ENCODE peak calls at places on chromosome 4, in seven cellular contexts. Y, R, A, U, W, M and L are unnamed samples.

GRCh38 chr4:87913871-87914270 is 61.6 kb upstream of the SPP1 start:
- DNase-seq in R (no peak), M (no peak), W (no peak), Y (no peak), A (no peak), U (no peak), L (no peak)

GRCh38 chr4:143282170-143282760 is 54.4 kb upstream of the GAB1 start:
- DNase-seq in R (no peak), Y (no peak), W (no peak), M (no peak), U (no peak), A (no peak), L (no peak)

GRCh38 chr4:120918788-120919187 is 3.7 kb downstream of the PRDM5 start:
- DNase-seq in A (no peak), Y (no peak), U (no peak), W (no peak), R (no peak), M (peak; percentile 20), L (no peak)

GRCh38 chr4:74446896-74447295 is 2.0 kb downstream of the AREG start:
- DNase-seq in Y (no peak), U (no peak), A (no peak), W (no peak), R (no peak), M (no peak), L (no peak)

GRCh38 chr4:40016007-40016406 is 38.3 kb upstream of the PDS5A start:
- DNase-seq in U (no peak), Y (no peak), M (no peak), R (no peak), A (no peak), W (no peak), L (no peak)

GRCh38 chr4:94695389-94695788 is 62.4 kb upstream of the BMPR1B start:
- DNase-seq in Y (no peak), U (no peak), R (no peak), M (no peak), A (no peak), W (no peak), L (no peak)

GRCh38 chr4:165016971-165017370 is 14.8 kb upstream of the TRIM60 start:
- DNase-seq in R (no peak), A (no peak), U (no peak), Y (no peak), M (peak; percentile 79), W (no peak), L (no peak)

GRCh38 chr4:41932988-41933387 is 2.2 kb upstream of the TMEM33 start:
- DNase-seq in A (no peak), R (no peak), M (no peak), Y (no peak), U (no peak), W (no peak), L (no peak)

GRCh38 chr4:1574601-1575417 is 109.3 kb downstream of the FAM53A start:
- DNase-seq in M (no peak), R (no peak), Y (no peak), A (no peak), U (no peak), W (no peak), L (no peak)

GRCh38 chr4:12555011-12555410 is 929.1 kb downstream of the RAB28 start:
- DNase-seq in R (no peak), M (no peak), A (no peak), W (no peak), U (no peak), Y (no peak), L (no peak)

GRCh38 chr4:52037730-52038108 is 380 bp downstream of the SGCB start:
- DNase-seq in M (peak; percentile 75), R (peak; percentile 24), A (peak; percentile 18), Y (no peak), U (no peak), W (no peak), L (no peak)

GRCh38 chr4:2296621-2297601 is 35.0 kb upstream of the MXD4 start:
- DNase-seq in Y (no peak), R (no peak), W (no peak), M (no peak), A (no peak), U (peak; percentile 30), L (no peak)

GRCh38 chr4:3352505-3352904 is 59.7 kb downstream of the RGS12 start:
- DNase-seq in U (no peak), M (no peak), Y (no peak), W (no peak), A (no peak), R (no peak), L (no peak)

GRCh38 chr4:151717271-151717670 is 43.5 kb downstream of the GATB start:
- DNase-seq in U (no peak), Y (no peak), R (no peak), A (no peak), M (no peak), W (no peak), L (no peak)

GRCh38 chr4:25020240-25020639 is 10.5 kb downstream of the LGI2 start:
- DNase-seq in U (no peak), R (no peak), A (no peak), Y (no peak), W (no peak), M (no peak), L (no peak)